ENCODE peak calls at places on chromosomes 4 and X, in eight cellular contexts. V is tibial artery, R is IMR-90, Y is thoracic aorta, W is astrocyte of the cerebellum, T is endodermal cell, F is A549, M is colonic mucosa. Q is an unnamed sample.

GRCh38 chrX:49947778-49948177 is 25.4 kb downstream of the CLCN5 start:
- DNase-seq in V (no peak), R (no peak), Y (no peak), W (no peak), T (no peak), F (no peak), M (no peak), Q (no peak)

GRCh38 chr4:128220286-128221235 is 67.1 kb downstream of the PGRMC2 start:
- DNase-seq in V (no peak), R (peak; percentile 75), Y (no peak), W (peak; percentile 55), T (no peak), F (peak; percentile 18), M (no peak), Q (peak; percentile 82)

GRCh38 chrX:38260231-38260630 is 39.6 kb upstream of the SRPX start:
- DNase-seq in V (no peak), R (peak; percentile 11), Y (no peak), W (no peak), T (peak; percentile 76), F (peak; percentile 43), M (peak; percentile 44), Q (peak; percentile 46)

GRCh38 chr4:88070031-88070430 is 62.6 kb downstream of the PKD2 start:
- DNase-seq in V (no peak), R (no peak), Y (no peak), W (no peak), T (no peak), F (no peak), M (no peak), Q (no peak)

GRCh38 chrX:18620349-18620748 is 51.6 kb downstream of the RS1 start:
- DNase-seq in V (no peak), R (no peak), Y (no peak), W (no peak), T (peak; percentile 50), F (no peak), M (peak; percentile 30), Q (no peak)

GRCh38 chr4:85147481-85148076 is 181.1 kb upstream of the WDFY3 start:
- DNase-seq in V (peak; percentile 59), R (peak; percentile 54), Y (peak; percentile 5), W (peak; percentile 55), T (peak; percentile 65), F (peak; percentile 13), M (peak; percentile 29), Q (peak; percentile 73)

GRCh38 chrX:34918856-34919255 is 23.7 kb upstream of the FAM47B start:
- DNase-seq in V (no peak), R (peak; percentile 75), Y (no peak), W (peak; percentile 48), T (peak; percentile 70), F (peak; percentile 29), M (no peak), Q (peak; percentile 20)

GRCh38 chr4:107877361-107877760 is 52.6 kb downstream of the SGMS2 start:
- DNase-seq in V (no peak), R (no peak), Y (no peak), W (no peak), T (no peak), F (no peak), M (no peak), Q (no peak)

GRCh38 chrX:43481601-43482000 is 174.5 kb upstream of the MAOA start:
- DNase-seq in V (no peak), R (no peak), Y (no peak), W (no peak), T (peak; percentile 70), F (no peak), M (no peak), Q (no peak)

GRCh38 chr4:143771269-143771668 is 70.8 kb upstream of the FREM3 start:
- DNase-seq in V (no peak), R (no peak), Y (no peak), W (no peak), T (no peak), F (no peak), M (no peak), Q (no peak)

GRCh38 chr4:80407246-80407645 is 71.7 kb downstream of the CFAP299 start:
- DNase-seq in V (peak; percentile 78), R (peak; percentile 88), Y (no peak), W (peak; percentile 87), T (no peak), F (no peak), M (no peak), Q (peak; percentile 24)

GRCh38 chr4:830776-831482 is 5.0 kb upstream of the CPLX1 start:
- DNase-seq in V (peak; percentile 10), R (no peak), Y (no peak), W (no peak), T (peak; percentile 38), F (no peak), M (no peak), Q (no peak)

GRCh38 chrX:107710617-107711391 is 64.8 kb downstream of the TSC22D3 start:
- DNase-seq in V (peak; percentile 66), R (peak; percentile 93), Y (no peak), W (peak; percentile 79), T (peak; percentile 73), F (peak; percentile 76), M (no peak), Q (peak; percentile 96)

GRCh38 chrX:78075787-78076389 is 28.2 kb upstream of the PGK1 start:
- DNase-seq in V (no peak), R (no peak), Y (no peak), W (no peak), T (no peak), F (no peak), M (no peak), Q (no peak)

GRCh38 chrX:130539721-130540321 is 138.0 kb downstream of the RBMX2 start:
- DNase-seq in V (peak; percentile 22), R (peak; percentile 45), Y (no peak), W (peak; percentile 19), T (peak; percentile 72), F (peak; percentile 25), M (peak; percentile 36), Q (peak; percentile 55)

GRCh38 chrX:67917412-67918010 is 373.7 kb downstream of the AR start:
- DNase-seq in V (no peak), R (no peak), Y (no peak), W (no peak), T (no peak), F (no peak), M (no peak), Q (no peak)

GRCh38 chrX:46506076-46506475 is 39.1 kb downstream of the ZNF674 start:
- DNase-seq in V (no peak), R (no peak), Y (no peak), W (no peak), T (no peak), F (no peak), M (no peak), Q (no peak)

GRCh38 chr4:145909331-145909730 is 29.3 kb downstream of the ZNF827 start:
- DNase-seq in V (no peak), R (no peak), Y (no peak), W (no peak), T (peak; percentile 95), F (peak; percentile 74), M (peak; percentile 94), Q (peak; percentile 61)

GRCh38 chr4:86235549-86235948 is 124.3 kb downstream of the MAPK10 start:
- DNase-seq in V (no peak), R (no peak), Y (no peak), W (no peak), T (no peak), F (no peak), M (no peak), Q (no peak)

GRCh38 chr4:16113741-16114140 is 29.9 kb upstream of the PROM1 start:
- DNase-seq in V (no peak), R (no peak), Y (no peak), W (no peak), T (peak; percentile 30), F (no peak), M (no peak), Q (no peak)

GRCh38 chrX:39766882-39767281 is 330.9 kb downstream of the BCOR start:
- DNase-seq in V (peak; percentile 21), R (no peak), Y (peak; percentile 33), W (no peak), T (no peak), F (no peak), M (no peak), Q (no peak)

GRCh38 chrX:8364369-8365141 is 100.1 kb upstream of the VCX3B start:
- DNase-seq in V (no peak), R (no peak), Y (no peak), W (no peak), T (peak; percentile 82), F (no peak), M (no peak), Q (peak; percentile 1)
- TF ChIP-seq CTCF in V (no peak), R (no peak), Y (no peak), W (peak; percentile 42), T (peak; percentile 91), F (peak; percentile 9), M (no peak), Q (peak; percentile 13)

GRCh38 chr4:185254434-185254833 is 45.0 kb downstream of the SNX25 start:
- DNase-seq in V (no peak), R (peak; percentile 56), Y (no peak), W (no peak), T (no peak), F (no peak), M (no peak), Q (peak; percentile 83)
- H3K4me3 ChIP-seq in V (no peak overlapping the region), R (no peak overlapping the region), Y (no peak overlapping the region), W (no peak overlapping the region), T (no peak overlapping the region), F (no peak overlapping the region), M (no peak overlapping the region), Q (no peak overlapping the region)

DNA sequence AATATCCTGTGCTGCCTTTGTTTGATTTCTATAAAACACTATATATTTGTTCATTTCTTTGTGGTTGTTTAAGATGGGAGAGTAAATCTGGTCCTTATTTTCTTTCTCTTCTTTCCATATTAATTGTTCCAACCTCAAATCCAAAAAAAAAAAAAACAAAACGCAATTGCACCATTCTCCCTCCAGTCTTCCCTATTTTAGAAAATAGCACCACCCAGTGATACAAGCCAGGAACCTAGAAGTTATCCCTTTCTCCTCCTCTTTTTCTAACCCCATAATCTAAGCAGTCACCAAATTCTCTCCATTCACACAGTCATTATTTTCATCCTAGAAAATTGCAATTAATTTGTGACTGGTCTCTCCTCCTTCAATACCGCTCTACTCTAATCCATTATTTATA is 107.8 kb downstream of the GABRA3 start:
- DNase-seq in V (no peak), R (no peak), Y (no peak), W (no peak), T (no peak), F (no peak), M (no peak), Q (no peak)
- TF ChIP-seq CTCF in V (no peak), R (no peak), Y (no peak), W (peak; percentile 24), T (peak; percentile 61), F (peak; percentile 26), M (no peak), Q (no peak)

DNA sequence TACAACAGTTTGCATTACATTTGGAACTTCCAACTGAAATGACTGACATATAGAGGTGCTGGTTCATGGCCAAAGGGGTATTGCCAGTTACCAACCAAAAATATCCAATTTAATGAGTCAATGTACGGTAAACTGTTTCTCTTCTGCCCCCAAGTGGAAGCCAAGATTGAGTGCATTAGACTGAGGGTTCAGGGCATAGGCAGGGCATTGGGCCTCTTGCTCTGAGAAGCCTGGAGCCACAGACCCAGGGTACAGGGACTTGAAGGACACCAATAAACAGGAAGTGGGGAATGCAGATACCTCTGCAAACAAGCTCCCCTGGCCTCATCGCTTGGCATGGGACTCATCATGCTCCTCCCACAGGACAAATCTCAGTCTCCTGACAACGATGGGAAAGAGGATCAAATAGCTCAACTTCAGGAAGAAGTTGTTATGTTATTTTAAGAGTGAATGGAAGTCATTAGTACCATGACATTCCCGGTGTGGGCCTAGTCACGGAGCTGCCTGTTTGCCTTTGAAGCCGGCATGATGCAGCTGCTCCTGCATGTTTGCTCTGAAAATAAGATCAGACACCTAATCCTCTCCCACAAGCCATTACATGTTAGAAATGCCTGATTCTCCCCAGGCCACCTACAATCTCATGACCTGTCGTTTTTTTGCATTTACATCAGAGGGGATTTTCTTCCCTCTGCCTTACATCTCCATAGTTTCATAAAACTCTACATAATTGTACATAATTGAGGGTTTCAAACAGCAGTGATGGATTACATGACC is 224.2 kb downstream of the RCHY1 start:
- DNase-seq in V (no peak), R (no peak), Y (no peak), W (no peak), T (peak; percentile 87), F (no peak), M (peak; percentile 44), Q (peak; percentile 54)
- H3K4me3 ChIP-seq in V (no peak overlapping the region), R (no peak overlapping the region), Y (no peak overlapping the region), W (no peak overlapping the region), T (no peak overlapping the region), F (no peak overlapping the region), M (no peak overlapping the region), Q (no peak overlapping the region)